ENCODE peak calls at places on chromosomes 5 and 9, in nine cellular contexts. X is BE2C, U is anterior cingulate cortex, I is A673, N is fibroblast of lung, V is MG63, E is GM20000, O is NCI-H2029 treated with DMSO at 0.1 percent for 48 hours, Q is occipital lobe. C is an unnamed sample.

GRCh38 chr9:20220286-20220685 is 402.0 kb downstream of the MLLT3 start:
- DNase-seq in X (no peak), U (no peak), I (no peak), N (peak), V (no peak), E (no peak), O (no peak), Q (no peak), C (peak)

GRCh38 chr9:136533775-136534157 is 12.1 kb downstream of the NOTCH1 start:
- DNase-seq in X (no peak), U (no peak), I (no peak), N (no peak), V (no peak), E (peak), O (no peak), Q (no peak), C (peak)

GRCh38 chr9:136011703-136012496 is 50.7 kb upstream of the UBAC1 start:
- DNase-seq in X (peak), U (peak), I (no peak), N (peak), V (no peak), E (no peak), O (no peak), Q (no peak), C (no peak)

GRCh38 chr5:150596826-150597225 is 43.6 kb upstream of the SYNPO start:
- DNase-seq in X (no peak), U (no peak), I (peak), N (no peak), V (no peak), E (no peak), O (no peak), Q (no peak), C (no peak)

GRCh38 chr5:130112246-130112645 is 208.0 kb downstream of the CHSY3 start:
- DNase-seq in X (no peak), U (no peak), I (no peak), N (no peak), V (no peak), E (no peak), O (no peak), Q (no peak), C (no peak)

GRCh38 chr9:81585191-81585763 is 104.1 kb downstream of the TLE1 start:
- DNase-seq in X (no peak), U (no peak), I (no peak), N (peak), V (no peak), E (no peak), O (no peak), Q (no peak), C (no peak)

GRCh38 chr9:101119206-101119819 is 90.8 kb downstream of the PLPPR1 start:
- DNase-seq in X (peak), U (peak), I (peak), N (no peak), V (peak), E (peak), O (peak), Q (peak), C (peak)

GRCh38 chr5:149260761-149261160 is 10.9 kb upstream of the AFAP1L1 start:
- DNase-seq in X (no peak), U (no peak), I (no peak), N (peak), V (no peak), E (no peak), O (no peak), Q (no peak), C (peak)

GRCh38 chr5:167244583-167244982 is 1046.9 kb upstream of the WWC1 start:
- DNase-seq in X (no peak), U (no peak), I (peak), N (peak), V (peak), E (no peak), O (no peak), Q (no peak), C (no peak)

GRCh38 chr9:89311346-89312153 is 555 bp downstream of the CKS2 start:
- DNase-seq in X (no peak), U (no peak), I (no peak), N (no peak), V (peak), E (no peak), O (no peak), Q (no peak), C (peak)

GRCh38 chr5:6902597-6902996 is 189.4 kb downstream of the TENT4A start:
- DNase-seq in X (no peak), U (peak), I (no peak), N (no peak), V (no peak), E (no peak), O (no peak), Q (peak), C (no peak)

GRCh38 chr5:32545102-32545847 is 40.1 kb upstream of the SUB1 start:
- DNase-seq in X (no peak), U (peak), I (no peak), N (no peak), V (no peak), E (no peak), O (no peak), Q (peak), C (no peak)

C was measured in bronchial epithelial cell.